ENCODE peak calls at places on chromosome 14, in six cellular contexts. Q is HCT116; J is lower lobe of right lung; G is CD8-positive, alpha-beta T cell; Z is mesenchymal stem cell; U is stomach. N is an unnamed sample.
A peak's percentile ranks its signal among the peaks of the same experiment; 100 is the strongest.

GRCh38 chr14:24887623-24888304 is 162.2 kb downstream of the STXBP6 start:
- DNase-seq in Q (no peak), J (no peak), G (no peak), Z (no peak), U (no peak), N (no peak)

GRCh38 chr14:79136437-79137430 is 966.6 kb downstream of the NRXN3 start:
- DNase-seq in Q (no peak), J (no peak), G (no peak), Z (no peak), U (no peak), N (no peak)

GRCh38 chr14:67541448-67542387 is 8.6 kb downstream of the PLEKHH1 start:
- DNase-seq in Q (no peak), J (no peak), G (no peak), Z (no peak), U (peak; percentile 76), N (no peak)

GRCh38 chr14:105474478-105475268 is at the start of gene CRIP2:
- DNase-seq in Q (no peak), J (no peak), G (no peak), Z (peak; percentile 63), U (no peak), N (no peak)

GRCh38 chr14:99327458-99328250 is 55.7 kb upstream of the BCL11B start:
- DNase-seq in Q (no peak), J (no peak), G (no peak), Z (no peak), U (no peak), N (peak; percentile 81)

GRCh38 chr14:78835909-78836308 is 665.7 kb downstream of the NRXN3 start:
- DNase-seq in Q (no peak), J (no peak), G (no peak), Z (no peak), U (no peak), N (no peak)

GRCh38 chr14:90091393-90091792 is 29.6 kb downstream of the KCNK13 start:
- DNase-seq in Q (no peak), J (no peak), G (no peak), Z (no peak), U (no peak), N (no peak)

GRCh38 chr14:50829472-50830043 is 1.4 kb downstream of the NIN start:
- DNase-seq in Q (no peak), J (no peak), G (no peak), Z (no peak), U (no peak), N (no peak)

GRCh38 chr14:105392161-105393090 is 5.9 kb upstream of the TEX22 start:
- DNase-seq in Q (no peak), J (peak; percentile 41), G (no peak), Z (no peak), U (no peak), N (no peak)

GRCh38 chr14:61578745-61579144 is 116.6 kb upstream of the HIF1A start:
- DNase-seq in Q (no peak), J (no peak), G (no peak), Z (peak; percentile 33), U (no peak), N (no peak)

GRCh38 chr14:106436310-106436905 is 910.0 kb downstream of the TMEM121 start:
- DNase-seq in Q (no peak), J (peak; percentile 59), G (no peak), Z (no peak), U (no peak), N (no peak)

GRCh38 chr14:105888784-105889665 is 362.6 kb downstream of the TMEM121 start:
- DNase-seq in Q (no peak), J (peak; percentile 12), G (no peak), Z (no peak), U (no peak), N (no peak)

GRCh38 chr14:105119410-105120025 is 49.1 kb downstream of the JAG2 start:
- DNase-seq in Q (no peak), J (no peak), G (no peak), Z (no peak), U (no peak), N (no peak)

GRCh38 chr14:34211732-34212131 is 250.3 kb downstream of the SPTSSA start:
- DNase-seq in Q (no peak), J (no peak), G (no peak), Z (peak; percentile 11), U (no peak), N (peak; percentile 67)

GRCh38 chr14:83940253-83940652 is 1589.7 kb upstream of the FLRT2 start:
- DNase-seq in Q (no peak), J (no peak), G (no peak), Z (no peak), U (no peak), N (no peak)

GRCh38 chr14:99122521-99123125 is 149.4 kb downstream of the BCL11B start:
- DNase-seq in Q (no peak), J (no peak), G (no peak), Z (no peak), U (no peak), N (no peak)

GRCh38 chr14:61420326-61420725 is 98.9 kb downstream of the PRKCH start:
- DNase-seq in Q (peak; percentile 6), J (no peak), G (peak; percentile 66), Z (no peak), U (no peak), N (peak; percentile 96)

GRCh38 chr14:76309572-76310551 is 66.1 kb upstream of the ESRRB start:
- DNase-seq in Q (no peak), J (no peak), G (no peak), Z (no peak), U (no peak), N (no peak)

GRCh38 chr14:91350813-91351507 is 66.7 kb downstream of the CCDC88C start:
- DNase-seq in Q (no peak), J (peak; percentile 20), G (peak; percentile 79), Z (no peak), U (no peak), N (no peak)

GRCh38 chr14:94450722-94451090 is 1.9 kb downstream of the SERPINA11 start:
- DNase-seq in Q (no peak), J (no peak), G (no peak), Z (no peak), U (no peak), N (no peak)

GRCh38 chr14:94447986-94448808 is 4.4 kb downstream of the SERPINA11 start:
- DNase-seq in Q (no peak), J (no peak), G (no peak), Z (no peak), U (no peak), N (peak; percentile 53)

GRCh38 chr14:94449930-94450329 is 2.7 kb downstream of the SERPINA11 start:
- DNase-seq in Q (no peak), J (no peak), G (no peak), Z (no peak), U (no peak), N (no peak)

GRCh38 chr14:94451091-94451751 is 1.4 kb downstream of the SERPINA11 start:
- DNase-seq in Q (no peak), J (no peak), G (no peak), Z (no peak), U (no peak), N (no peak)

DNA sequence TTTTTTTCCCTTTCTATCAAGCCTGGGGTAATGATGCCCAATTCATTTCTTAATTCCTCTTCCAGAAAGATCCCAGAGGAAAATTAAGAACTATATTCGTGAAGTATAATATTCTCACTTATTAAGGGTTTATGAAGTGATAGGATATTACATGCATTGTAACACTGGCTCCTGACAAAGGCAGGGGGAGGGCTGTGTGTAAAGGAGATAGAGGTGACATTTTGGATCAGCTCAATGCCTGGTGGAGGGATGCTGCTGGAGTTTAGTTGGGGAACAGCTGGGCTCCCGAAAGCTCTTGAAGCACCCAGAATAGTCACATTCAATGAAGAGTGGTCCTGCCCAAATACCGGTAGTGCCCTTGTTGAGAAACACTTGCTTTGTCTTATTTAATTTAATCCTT is 774 bp downstream of the SERPINA11 start:
- DNase-seq in Q (no peak), J (no peak), G (no peak), Z (no peak), U (no peak), N (no peak)
- H3K4me1 ChIP-seq in Q (no peaks in the 10 kb centered on the region), J (no peaks in the 10 kb centered on the region), G (no peaks in the 10 kb centered on the region), Z (no peaks in the 10 kb centered on the region), U (no peaks in the 10 kb centered on the region), N (no peaks in the 10 kb centered on the region)

DNA sequence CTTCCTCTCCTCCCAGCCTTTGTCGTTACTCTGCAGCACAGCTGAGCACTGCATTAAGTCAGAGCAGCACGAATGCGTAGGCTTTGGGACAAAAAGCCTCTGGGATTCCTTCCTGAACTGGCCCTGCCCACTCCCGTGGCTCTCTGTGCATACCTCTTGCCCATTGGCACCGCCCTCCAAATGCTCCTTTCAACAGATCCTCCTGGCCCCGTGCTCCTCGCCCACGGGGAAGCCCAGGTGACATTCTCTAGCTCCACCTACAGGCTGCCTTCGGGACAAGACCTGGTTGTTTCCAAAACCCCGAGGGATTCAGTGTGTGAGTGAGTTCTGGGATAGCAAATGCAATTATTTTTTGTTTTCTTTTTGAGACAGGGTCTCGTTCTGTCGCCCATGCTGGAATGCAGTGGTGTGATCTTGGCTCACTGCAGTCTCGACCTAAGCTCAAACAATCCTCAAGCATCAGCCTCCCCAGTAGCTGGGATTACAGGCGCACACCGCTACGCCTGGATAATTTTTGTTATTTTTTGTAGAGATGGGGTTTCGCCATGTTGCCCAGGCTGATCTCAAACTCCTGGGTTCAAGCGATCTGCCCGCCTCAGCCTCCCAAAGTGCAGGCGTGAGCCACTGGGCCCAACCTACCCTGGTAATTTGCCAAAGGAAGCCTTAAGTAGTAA is 17.9 kb upstream of the TDRD9 start:
- DNase-seq in Q (peak; percentile 86), J (peak; percentile 94), G (peak; percentile 81), Z (peak; percentile 70), U (peak; percentile 94), N (peak; percentile 74)
- H3K27ac ChIP-seq in Q (peak overlapping the region; percentile 49), J (no peak overlapping the region), G (peak overlapping the region; percentile 45), Z (no peak overlapping the region), U (peak overlapping the region; percentile 8), N (no peak overlapping the region)

DNA sequence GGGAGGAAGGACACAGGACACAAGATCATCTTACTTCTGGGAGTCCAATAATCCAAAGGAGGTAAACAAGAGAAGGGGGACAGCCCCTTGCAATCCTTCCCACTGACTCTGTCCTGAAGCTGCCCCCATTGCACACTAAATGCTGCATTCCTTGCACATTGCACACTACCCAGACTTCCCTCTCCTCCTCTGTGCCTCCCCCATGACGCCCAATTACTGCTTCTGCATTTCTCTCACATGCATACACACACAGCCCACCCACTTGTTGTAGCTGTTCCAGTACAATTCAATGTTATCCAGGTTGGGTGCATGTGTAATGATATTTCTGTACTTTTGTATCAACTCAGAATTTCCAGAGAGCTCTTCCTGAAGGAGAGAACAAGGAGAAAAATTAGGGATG is 5.5 kb downstream of the NDRG2 start:
- DNase-seq in Q (no peak), J (no peak), G (no peak), Z (no peak), U (no peak), N (no peak)
- H3K27me3 ChIP-seq in Q (no peaks in the 10 kb centered on the region), J (no peaks in the 10 kb centered on the region), G (no peaks in the 10 kb centered on the region), Z (peaks cover 44% of the 10 kb centered on the region), U (no peaks in the 10 kb centered on the region), N (peaks cover 7% of the 10 kb centered on the region)

DNA sequence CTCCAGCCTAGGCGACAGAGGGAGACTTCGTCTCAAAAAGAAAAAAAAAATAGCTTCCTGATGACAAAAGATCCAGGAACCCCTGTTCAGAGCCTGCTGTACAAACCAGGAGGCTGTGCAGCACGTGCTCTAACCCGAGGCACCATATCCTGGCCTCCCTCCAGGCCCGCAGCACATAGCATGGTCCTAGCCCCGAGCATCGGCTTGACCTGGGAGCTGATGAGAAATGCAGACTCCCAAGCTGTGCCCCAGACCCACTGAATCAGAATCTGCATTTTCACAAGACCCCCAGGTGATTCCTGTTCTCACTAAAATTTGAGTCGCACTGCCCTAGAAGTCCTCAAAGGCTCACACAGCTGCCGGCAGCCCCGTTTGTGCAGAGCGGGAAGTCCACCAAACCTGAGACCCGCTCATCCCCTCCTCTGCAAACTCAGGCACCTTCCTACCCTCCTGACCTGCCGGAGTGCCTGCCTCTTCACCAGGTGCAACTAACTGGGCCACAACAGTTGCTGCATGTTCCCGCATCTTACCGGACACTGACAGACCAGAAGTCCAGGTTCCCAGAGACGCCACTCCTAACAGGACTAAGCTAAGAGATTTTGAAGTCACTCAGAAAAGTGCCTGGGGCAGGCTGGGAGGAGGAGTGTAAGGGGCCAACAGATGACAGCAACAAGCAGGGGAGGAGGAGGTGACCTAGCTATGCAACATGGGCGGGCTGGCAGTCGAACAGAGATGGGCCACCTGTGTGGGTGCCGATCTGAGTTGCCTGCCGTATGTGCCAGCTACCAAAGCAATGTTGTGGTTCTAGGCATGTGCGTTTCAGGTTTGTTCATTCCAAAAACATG is 24.0 kb upstream of the RIN3 start:
- DNase-seq in Q (no peak), J (no peak), G (no peak), Z (no peak), U (no peak), N (no peak)
- H3K4me1 ChIP-seq in Q (no peaks in the 10 kb centered on the region), J (peaks cover 55% of the 10 kb centered on the region), G (no peaks in the 10 kb centered on the region), Z (peaks cover 2% of the 10 kb centered on the region), U (peaks cover 57% of the 10 kb centered on the region), N (no peaks in the 10 kb centered on the region)

N was measured in foreskin keratinocyte.